ENCODE peak calls at places on chromosomes 6 and 20, in eight cellular contexts. One of them, this sample, is unnamed.

GRCh38 chr20:15220009-15220656 is 882.7 kb upstream of the FLRT3 start:
- DNase-seq in aorta: no peak
- DNase-seq in mucosa of descending colon: no peak
- DNase-seq in HS-5: peak
- DNase-seq in lung microvascular endothelial cell: peak
- DNase-seq in progenitor cell of endocrine pancreas: no peak
- DNase-seq in psoas muscle: no peak
- DNase-seq in fibroblast of the conjunctiva: no peak
- DNase-seq in this sample: no peak

GRCh38 chr6:143652840-143653239 is 24.9 kb upstream of the PHACTR2 start:
- DNase-seq in aorta: no peak
- DNase-seq in mucosa of descending colon: no peak
- DNase-seq in HS-5: no peak
- DNase-seq in lung microvascular endothelial cell: no peak
- DNase-seq in progenitor cell of endocrine pancreas: no peak
- DNase-seq in psoas muscle: no peak
- DNase-seq in fibroblast of the conjunctiva: no peak
- DNase-seq in this sample: no peak

GRCh38 chr6:32622545-32623401 is 14.4 kb upstream of the HLA-DQA1 start:
- DNase-seq in aorta: no peak
- DNase-seq in mucosa of descending colon: no peak
- DNase-seq in HS-5: no peak
- DNase-seq in lung microvascular endothelial cell: peak
- DNase-seq in progenitor cell of endocrine pancreas: peak
- DNase-seq in psoas muscle: no peak
- DNase-seq in fibroblast of the conjunctiva: peak
- DNase-seq in this sample: peak

GRCh38 chr6:98821739-98822405 is 12.5 kb upstream of the POU3F2 start:
- DNase-seq in aorta: no peak
- DNase-seq in mucosa of descending colon: no peak
- DNase-seq in HS-5: no peak
- DNase-seq in lung microvascular endothelial cell: no peak
- DNase-seq in progenitor cell of endocrine pancreas: no peak
- DNase-seq in psoas muscle: no peak
- DNase-seq in fibroblast of the conjunctiva: no peak
- DNase-seq in this sample: no peak

GRCh38 chr6:157777344-157777743 is 45.7 kb upstream of the SNX9 start:
- DNase-seq in aorta: no peak
- DNase-seq in mucosa of descending colon: no peak
- DNase-seq in HS-5: no peak
- DNase-seq in lung microvascular endothelial cell: no peak
- DNase-seq in progenitor cell of endocrine pancreas: no peak
- DNase-seq in psoas muscle: no peak
- DNase-seq in fibroblast of the conjunctiva: no peak
- DNase-seq in this sample: no peak

GRCh38 chr20:11564491-11564890 is 353.2 kb upstream of the BTBD3 start:
- DNase-seq in aorta: no peak
- DNase-seq in mucosa of descending colon: no peak
- DNase-seq in HS-5: no peak
- DNase-seq in lung microvascular endothelial cell: no peak
- DNase-seq in progenitor cell of endocrine pancreas: no peak
- DNase-seq in psoas muscle: no peak
- DNase-seq in fibroblast of the conjunctiva: no peak
- DNase-seq in this sample: no peak

GRCh38 chr20:37475258-37475657 is 45.8 kb upstream of the NNAT start:
- DNase-seq in aorta: no peak
- DNase-seq in mucosa of descending colon: no peak
- DNase-seq in HS-5: no peak
- DNase-seq in lung microvascular endothelial cell: no peak
- DNase-seq in progenitor cell of endocrine pancreas: no peak
- DNase-seq in psoas muscle: no peak
- DNase-seq in fibroblast of the conjunctiva: no peak
- DNase-seq in this sample: no peak

GRCh38 chr20:37502654-37503053 is 18.4 kb upstream of the NNAT start:
- DNase-seq in aorta: no peak
- DNase-seq in mucosa of descending colon: no peak
- DNase-seq in HS-5: no peak
- DNase-seq in lung microvascular endothelial cell: no peak
- DNase-seq in progenitor cell of endocrine pancreas: no peak
- DNase-seq in psoas muscle: no peak
- DNase-seq in fibroblast of the conjunctiva: no peak
- DNase-seq in this sample: no peak

GRCh38 chr20:6311841-6312655 is 189.2 kb upstream of the FERMT1 start:
- DNase-seq in aorta: no peak
- DNase-seq in mucosa of descending colon: no peak
- DNase-seq in HS-5: no peak
- DNase-seq in lung microvascular endothelial cell: no peak
- DNase-seq in progenitor cell of endocrine pancreas: no peak
- DNase-seq in psoas muscle: no peak
- DNase-seq in fibroblast of the conjunctiva: no peak
- DNase-seq in this sample: no peak

This sample was measured in A673.